ENCODE peak calls at places on chromosomes 1 and 21, in eight cellular contexts. T is mucosa of descending colon, Z is kidney epithelial cell, F is EL, A is astrocyte of the cerebellum, C is kidney, U is fibroblast of lung, J is GM18507. Y is an unnamed sample.

GRCh38 chr1:165424454-165425283 is 20.3 kb downstream of the RXRG start:
- DNase-seq in T (no peak), Z (no peak), F (no peak), A (no peak), C (no peak), U (peak), J (no peak), Y (no peak)

GRCh38 chr1:180515857-180516388 is 13.5 kb upstream of the ACBD6 start:
- DNase-seq in T (peak), Z (no peak), F (peak), A (peak), C (no peak), U (peak), J (peak), Y (peak)

GRCh38 chr1:220817907-220818306 is 31.2 kb downstream of the MTARC1 start:
- DNase-seq in T (no peak), Z (no peak), F (peak), A (no peak), C (no peak), U (peak), J (no peak), Y (no peak)

GRCh38 chr1:105793541-105794146 is 1262.8 kb upstream of the PRMT6 start:
- DNase-seq in T (no peak), Z (peak), F (peak), A (peak), C (no peak), U (peak), J (no peak), Y (peak)

GRCh38 chr1:31755197-31755611 is 8.9 kb downstream of the ADGRB2 start:
- DNase-seq in T (no peak), Z (no peak), F (peak), A (no peak), C (peak), U (peak), J (no peak), Y (no peak)

GRCh38 chr1:84048820-84049219 is 49.9 kb upstream of the TTLL7 start:
- DNase-seq in T (no peak), Z (no peak), F (no peak), A (no peak), C (no peak), U (no peak), J (no peak), Y (no peak)

GRCh38 chr1:57489342-57490036 is 65.6 kb upstream of the DAB1 start:
- DNase-seq in T (no peak), Z (no peak), F (peak), A (peak), C (no peak), U (peak), J (no peak), Y (peak)

GRCh38 chr1:111271464-111271801 is 19.2 kb upstream of the CHIA start:
- DNase-seq in T (no peak), Z (no peak), F (no peak), A (no peak), C (no peak), U (no peak), J (no peak), Y (no peak)

GRCh38 chr1:44454704-44455103 is 49.6 kb downstream of the RNF220 start:
- DNase-seq in T (no peak), Z (no peak), F (no peak), A (no peak), C (no peak), U (no peak), J (no peak), Y (no peak)

GRCh38 chr1:54528613-54529012 is 19.4 kb upstream of the ACOT11 start:
- DNase-seq in T (no peak), Z (no peak), F (no peak), A (no peak), C (no peak), U (no peak), J (no peak), Y (no peak)

GRCh38 chr1:165169028-165169427 is 187.5 kb downstream of the LMX1A start:
- DNase-seq in T (no peak), Z (peak), F (no peak), A (no peak), C (no peak), U (no peak), J (no peak), Y (no peak)

GRCh38 chr1:119475866-119476439 is 31.1 kb upstream of the HSD3B1 start:
- DNase-seq in T (peak), Z (peak), F (peak), A (no peak), C (no peak), U (peak), J (peak), Y (peak)

GRCh38 chr1:205582471-205583291 is 49.1 kb downstream of the ELK4 start:
- DNase-seq in T (peak), Z (no peak), F (no peak), A (no peak), C (peak), U (no peak), J (no peak), Y (no peak)

GRCh38 chr1:184164529-184164928 is 113.0 kb downstream of the TSEN15 start:
- DNase-seq in T (no peak), Z (no peak), F (no peak), A (no peak), C (no peak), U (no peak), J (no peak), Y (no peak)

GRCh38 chr21:45778686-45779085 is 135.2 kb downstream of the PCBP3 start:
- DNase-seq in T (no peak), Z (no peak), F (no peak), A (no peak), C (peak), U (no peak), J (no peak), Y (no peak)

GRCh38 chr21:44753357-44753756 is 42.0 kb upstream of the TSPEAR start:
- DNase-seq in T (no peak), Z (no peak), F (no peak), A (no peak), C (no peak), U (no peak), J (no peak), Y (no peak)

GRCh38 chr1:2460996-2461751 is 14.9 kb upstream of the PLCH2 start:
- DNase-seq in T (no peak), Z (no peak), F (no peak), A (no peak), C (no peak), U (no peak), J (no peak), Y (no peak)

GRCh38 chr1:230907472-230908205 is 39.3 kb upstream of the C1orf198 start:
- DNase-seq in T (no peak), Z (no peak), F (no peak), A (no peak), C (no peak), U (no peak), J (no peak), Y (no peak)

GRCh38 chr1:204093421-204093717 is 20.5 kb downstream of the SOX13 start:
- DNase-seq in T (peak), Z (no peak), F (no peak), A (no peak), C (no peak), U (no peak), J (no peak), Y (no peak)

GRCh38 chr1:101407505-101408211 is 170.8 kb downstream of the S1PR1 start:
- DNase-seq in T (no peak), Z (no peak), F (no peak), A (no peak), C (no peak), U (no peak), J (no peak), Y (no peak)

GRCh38 chr1:229272164-229273158 is 1.6 kb downstream of the RAB4A start:
- DNase-seq in T (no peak), Z (no peak), F (peak), A (no peak), C (no peak), U (no peak), J (no peak), Y (no peak)

GRCh38 chr1:63674238-63674864 is 81.1 kb downstream of the PGM1 start:
- DNase-seq in T (peak), Z (no peak), F (peak), A (peak), C (peak), U (peak), J (peak), Y (peak)

GRCh38 chr1:197776348-197777082 is 1.2 kb upstream of the DENND1B start:
- DNase-seq in T (no peak), Z (no peak), F (peak), A (peak), C (no peak), U (peak), J (no peak), Y (no peak)

GRCh38 chr1:244704107-244704506 is 51.2 kb downstream of the DESI2 start:
- DNase-seq in T (no peak), Z (no peak), F (no peak), A (no peak), C (no peak), U (no peak), J (no peak), Y (no peak)

GRCh38 chr1:164619006-164619784 is 60.2 kb downstream of the PBX1 start:
- DNase-seq in T (no peak), Z (no peak), F (no peak), A (no peak), C (no peak), U (no peak), J (no peak), Y (no peak)

GRCh38 chr21:39681257-39681656 is 63.7 kb upstream of the IGSF5 start:
- DNase-seq in T (no peak), Z (no peak), F (no peak), A (no peak), C (no peak), U (peak), J (no peak), Y (peak)